ENCODE peak calls at places on chromosomes 1 and 21, in ten cellular contexts. F is HT-29; I is progenitor cell of endocrine pancreas; X is NCI-H345; D is CD8-positive, alpha-beta memory T cell; N is RWPE1; H is NCI-H1105 treated with DMSO at 0.1 percent for 48 hours; U is activated naive CD8-positive, alpha-beta T cell treated with anti-CD3 and anti-CD28 coated beads, Interleukin-2, amount 10 ng/mL, durations not matched to agents 7 days and 5 days; A is stimulated activated naive CD8-positive, alpha-beta T cell treated with anti-CD3 and anti-CD28 coated beads, Interleukin-15, Interleukin-2, amounts not matched to agents 100 U/mL and 50 U/mL, for 24 hours; S is left cardiac atrium. O is an unnamed sample.

GRCh38 chr1:27690205-27690604 is 18.2 kb upstream of the IFI6 start:
- DNase-seq in N (no peak), S (no peak), I (no peak), H (no peak), A (no peak), X (no peak), U (no peak), F (no peak), D (no peak), O (no peak)

GRCh38 chr1:2380816-2381591 is 10.3 kb downstream of the MORN1 start:
- DNase-seq in F (no peak), S (peak; percentile 30), I (no peak), D (peak; percentile 42), U (peak; percentile 31), A (no peak), H (no peak), X (no peak), N (no peak), O (no peak)

GRCh38 chr21:33682992-33683627 is 40.8 kb downstream of the ITSN1 start:
- DNase-seq in I (no peak), F (peak; percentile 51), U (no peak), X (no peak), S (no peak), A (no peak), N (peak; percentile 74), D (no peak), H (no peak), O (no peak)

GRCh38 chr1:19643113-19643512 is 998 bp upstream of the NBL1 start:
- DNase-seq in S (peak; percentile 28), D (no peak), X (no peak), F (peak; percentile 82), I (no peak), A (peak; percentile 31), H (no peak), U (no peak), N (peak; percentile 84), O (no peak)

GRCh38 chr1:235901461-235901860 is 34.8 kb upstream of the LYST start:
- DNase-seq in H (no peak), A (no peak), U (no peak), D (no peak), N (peak; percentile 23), S (no peak), X (no peak), F (no peak), I (no peak), O (no peak)

GRCh38 chr1:37143818-37144217 is 109.5 kb upstream of the GRIK3 start:
- DNase-seq in X (no peak), S (no peak), F (no peak), I (no peak), H (no peak), D (no peak), N (no peak), U (no peak), A (no peak), O (no peak)

GRCh38 chr1:211145944-211146343 is 12.0 kb upstream of the KCNH1 start:
- DNase-seq in U (no peak), A (no peak), X (peak; percentile 71), D (no peak), F (peak; percentile 34), H (peak; percentile 60), N (no peak), I (no peak), S (no peak), O (no peak)

GRCh38 chr1:200351826-200352549 is 57.8 kb downstream of the ZNF281 start:
- DNase-seq in D (no peak), F (no peak), X (no peak), S (no peak), H (no peak), N (no peak), A (no peak), I (no peak), U (no peak), O (no peak)

GRCh38 chr21:46115441-46116188 is 17.7 kb downstream of the COL6A2 start:
- DNase-seq in I (peak; percentile 5), D (no peak), A (no peak), N (no peak), H (no peak), F (no peak), U (peak; percentile 20), S (peak; percentile 12), X (no peak), O (no peak)

GRCh38 chr1:23639460-23639859 is 52.1 kb upstream of the RPL11 start:
- DNase-seq in N (no peak), S (no peak), X (no peak), F (no peak), A (no peak), H (peak; percentile 69), U (no peak), I (no peak), D (no peak), O (no peak)

O was measured in NCI-H1417 treated with DMSO at 0.1 percent for 48 hours.